ENCODE peak calls at places on chromosomes 12 and 14, in nine cellular contexts. One of them, this sample, is unnamed.

GRCh38 chr12:62917066-62917465 is 17.9 kb downstream of the PPM1H start:
- DNase-seq in GM23338: no peak
- DNase-seq in stomach: no peak
- DNase-seq in ascending aorta: no peak
- DNase-seq in lower lobe of right lung: no peak
- DNase-seq in left lung: no peak
- DNase-seq in H9: no peak
- DNase-seq in tibial artery: no peak
- DNase-seq in adrenal gland: no peak
- DNase-seq in this sample: no peak

GRCh38 chr12:78209851-78210493 is 379.3 kb downstream of the NAV3 start:
- DNase-seq in tibial artery: no peak
- DNase-seq in GM23338: no peak
- DNase-seq in adrenal gland: no peak
- DNase-seq in H9: no peak
- DNase-seq in left lung: no peak
- DNase-seq in lower lobe of right lung: no peak
- DNase-seq in stomach: no peak
- DNase-seq in ascending aorta: no peak
- DNase-seq in this sample: no peak

GRCh38 chr12:14935031-14935430 is 3.3 kb downstream of the ERP27 start:
- DNase-seq in tibial artery: no peak
- DNase-seq in H9: no peak
- DNase-seq in ascending aorta: no peak
- DNase-seq in left lung: no peak
- DNase-seq in GM23338: no peak
- DNase-seq in lower lobe of right lung: no peak
- DNase-seq in stomach: no peak
- DNase-seq in adrenal gland: no peak
- DNase-seq in this sample: no peak

GRCh38 chr12:13209279-13210021 is 12.9 kb downstream of the EMP1 start:
- DNase-seq in lower lobe of right lung: no peak
- DNase-seq in H9: no peak
- DNase-seq in adrenal gland: no peak
- DNase-seq in GM23338: no peak
- DNase-seq in left lung: no peak
- DNase-seq in stomach: no peak
- DNase-seq in ascending aorta: no peak
- DNase-seq in tibial artery: no peak
- DNase-seq in this sample: no peak

GRCh38 chr12:10716704-10717315 is 6.3 kb downstream of the YBX3 start:
- DNase-seq in left lung: peak
- DNase-seq in GM23338: peak
- DNase-seq in adrenal gland: peak
- DNase-seq in tibial artery: peak
- DNase-seq in H9: peak
- DNase-seq in ascending aorta: peak
- DNase-seq in lower lobe of right lung: peak
- DNase-seq in stomach: peak
- DNase-seq in this sample: peak

GRCh38 chr12:89350661-89351488 is 1.4 kb downstream of the DUSP6 start:
- DNase-seq in stomach: no peak
- DNase-seq in tibial artery: peak
- DNase-seq in lower lobe of right lung: peak
- DNase-seq in left lung: no peak
- DNase-seq in GM23338: no peak
- DNase-seq in H9: no peak
- DNase-seq in adrenal gland: peak
- DNase-seq in ascending aorta: no peak
- DNase-seq in this sample: no peak

GRCh38 chr12:1911598-1912575 is 6.6 kb downstream of the CACNA2D4 start:
- DNase-seq in ascending aorta: no peak
- DNase-seq in left lung: no peak
- DNase-seq in GM23338: no peak
- DNase-seq in tibial artery: peak
- DNase-seq in lower lobe of right lung: peak
- DNase-seq in adrenal gland: no peak
- DNase-seq in stomach: peak
- DNase-seq in H9: peak
- DNase-seq in this sample: no peak

GRCh38 chr12:91994208-91994797 is 151.3 kb downstream of the BTG1 start:
- DNase-seq in lower lobe of right lung: no peak
- DNase-seq in H9: no peak
- DNase-seq in ascending aorta: no peak
- DNase-seq in adrenal gland: no peak
- DNase-seq in left lung: no peak
- DNase-seq in GM23338: no peak
- DNase-seq in stomach: no peak
- DNase-seq in tibial artery: no peak
- DNase-seq in this sample: no peak

GRCh38 chr14:39219075-39219499 is 14.6 kb upstream of the MIA2 start:
- DNase-seq in left lung: no peak
- DNase-seq in lower lobe of right lung: no peak
- DNase-seq in ascending aorta: no peak
- DNase-seq in tibial artery: no peak
- DNase-seq in adrenal gland: no peak
- DNase-seq in stomach: no peak
- DNase-seq in H9: no peak
- DNase-seq in GM23338: no peak
- DNase-seq in this sample: no peak

GRCh38 chr12:6821674-6822433 is at the start of gene GPR162:
- DNase-seq in tibial artery: no peak
- DNase-seq in stomach: peak
- DNase-seq in ascending aorta: no peak
- DNase-seq in adrenal gland: peak
- DNase-seq in GM23338: peak
- DNase-seq in H9: peak
- DNase-seq in left lung: peak
- DNase-seq in lower lobe of right lung: peak
- DNase-seq in this sample: peak
- H3K27ac ChIP-seq in tibial artery: peak
- H3K27ac ChIP-seq in stomach: peak
- H3K27ac ChIP-seq in ascending aorta: no peak
- H3K27ac ChIP-seq in adrenal gland: peak
- H3K27ac ChIP-seq in GM23338: no peak
- H3K27ac ChIP-seq in H9: no peak
- H3K27ac ChIP-seq in left lung: peak
- H3K27ac ChIP-seq in lower lobe of right lung: peak
- H3K27ac ChIP-seq in this sample: no peak

DNA sequence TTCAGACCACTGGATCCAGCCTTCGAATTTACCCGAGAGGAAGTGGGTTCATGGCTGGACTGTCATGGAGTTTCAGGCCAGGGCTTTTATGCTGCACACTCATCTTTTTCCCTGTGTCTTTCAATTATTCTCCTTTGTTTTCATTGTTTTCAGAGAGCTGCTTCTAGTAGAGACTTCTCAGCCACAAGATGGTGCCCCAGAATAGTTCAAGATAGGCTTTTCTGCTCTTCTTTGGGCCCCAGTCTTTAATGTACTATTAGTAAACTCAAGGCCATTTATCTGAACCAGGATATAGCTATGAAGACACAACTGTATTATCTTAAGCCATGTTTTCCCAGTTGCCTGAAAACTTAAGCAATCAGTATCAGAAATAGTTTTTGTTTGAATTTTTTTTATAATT is 30.4 kb upstream of the PSMA6 start:
- DNase-seq in ascending aorta: no peak
- DNase-seq in stomach: no peak
- DNase-seq in tibial artery: no peak
- DNase-seq in lower lobe of right lung: no peak
- DNase-seq in adrenal gland: peak
- DNase-seq in H9: no peak
- DNase-seq in GM23338: no peak
- DNase-seq in left lung: no peak
- DNase-seq in this sample: no peak
- TF ChIP-seq CTCF in ascending aorta: no peak
- TF ChIP-seq CTCF in stomach: no peak
- TF ChIP-seq CTCF in tibial artery: peak
- TF ChIP-seq CTCF in lower lobe of right lung: peak
- TF ChIP-seq CTCF in adrenal gland: peak
- TF ChIP-seq CTCF in H9: no peak
- TF ChIP-seq CTCF in GM23338: no peak
- TF ChIP-seq CTCF in left lung: peak
- TF ChIP-seq CTCF in this sample: no peak

GRCh38 chr12:3078086-3078820 is 1.1 kb downstream of the TSPAN9 start:
- DNase-seq in adrenal gland: no peak
- DNase-seq in tibial artery: no peak
- DNase-seq in stomach: no peak
- DNase-seq in H9: peak
- DNase-seq in ascending aorta: no peak
- DNase-seq in GM23338: peak
- DNase-seq in lower lobe of right lung: no peak
- DNase-seq in left lung: no peak
- DNase-seq in this sample: no peak
- H3K27ac ChIP-seq in adrenal gland: peak
- H3K27ac ChIP-seq in tibial artery: peak
- H3K27ac ChIP-seq in stomach: peak
- H3K27ac ChIP-seq in H9: no peak
- H3K27ac ChIP-seq in ascending aorta: peak
- H3K27ac ChIP-seq in GM23338: no peak
- H3K27ac ChIP-seq in lower lobe of right lung: peak
- H3K27ac ChIP-seq in left lung: peak
- H3K27ac ChIP-seq in this sample: no peak

GRCh38 chr14:74084277-74085046 is at the start of the genes ALDH6A1 and LIN52:
- DNase-seq in tibial artery: peak
- DNase-seq in lower lobe of right lung: peak
- DNase-seq in ascending aorta: peak
- DNase-seq in stomach: peak
- DNase-seq in H9: peak
- DNase-seq in adrenal gland: peak
- DNase-seq in left lung: peak
- DNase-seq in GM23338: peak
- DNase-seq in this sample: peak
- TF ChIP-seq CTCF in tibial artery: no peak
- TF ChIP-seq CTCF in lower lobe of right lung: no peak
- TF ChIP-seq CTCF in ascending aorta: no peak
- TF ChIP-seq CTCF in stomach: no peak
- TF ChIP-seq CTCF in H9: peak
- TF ChIP-seq CTCF in adrenal gland: no peak
- TF ChIP-seq CTCF in left lung: no peak
- TF ChIP-seq CTCF in GM23338: no peak
- TF ChIP-seq CTCF in this sample: no peak

DNA sequence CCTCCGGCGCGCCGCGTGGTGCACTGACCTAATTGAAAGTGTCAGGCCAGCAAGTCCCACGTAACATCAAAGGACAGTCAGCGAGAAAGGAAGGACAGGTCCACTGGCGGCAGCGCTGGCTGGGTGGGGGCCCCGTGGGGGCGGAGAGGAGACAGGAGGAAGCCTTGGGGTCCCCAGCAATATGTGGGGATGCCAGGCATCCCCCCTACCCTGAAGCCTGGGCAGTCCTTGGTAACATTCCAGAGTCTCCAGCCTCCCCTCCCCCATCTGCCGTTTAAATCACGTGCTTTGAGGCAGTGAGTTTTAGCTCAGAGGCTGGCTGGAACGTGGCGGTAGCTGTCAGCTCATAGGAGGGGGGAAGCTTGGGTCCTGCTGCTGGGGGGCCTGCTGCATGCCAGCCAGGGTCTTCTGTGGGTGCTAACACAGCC is 159.2 kb downstream of the CALM1 start:
- DNase-seq in adrenal gland: peak
- DNase-seq in lower lobe of right lung: peak
- DNase-seq in left lung: no peak
- DNase-seq in GM23338: peak
- DNase-seq in tibial artery: no peak
- DNase-seq in H9: peak
- DNase-seq in ascending aorta: no peak
- DNase-seq in stomach: peak
- DNase-seq in this sample: peak
- H3K27ac ChIP-seq in adrenal gland: no peak
- H3K27ac ChIP-seq in lower lobe of right lung: no peak
- H3K27ac ChIP-seq in left lung: no peak
- H3K27ac ChIP-seq in GM23338: no peak
- H3K27ac ChIP-seq in tibial artery: no peak
- H3K27ac ChIP-seq in H9: no peak
- H3K27ac ChIP-seq in ascending aorta: no peak
- H3K27ac ChIP-seq in stomach: peak
- H3K27ac ChIP-seq in this sample: no peak

DNA sequence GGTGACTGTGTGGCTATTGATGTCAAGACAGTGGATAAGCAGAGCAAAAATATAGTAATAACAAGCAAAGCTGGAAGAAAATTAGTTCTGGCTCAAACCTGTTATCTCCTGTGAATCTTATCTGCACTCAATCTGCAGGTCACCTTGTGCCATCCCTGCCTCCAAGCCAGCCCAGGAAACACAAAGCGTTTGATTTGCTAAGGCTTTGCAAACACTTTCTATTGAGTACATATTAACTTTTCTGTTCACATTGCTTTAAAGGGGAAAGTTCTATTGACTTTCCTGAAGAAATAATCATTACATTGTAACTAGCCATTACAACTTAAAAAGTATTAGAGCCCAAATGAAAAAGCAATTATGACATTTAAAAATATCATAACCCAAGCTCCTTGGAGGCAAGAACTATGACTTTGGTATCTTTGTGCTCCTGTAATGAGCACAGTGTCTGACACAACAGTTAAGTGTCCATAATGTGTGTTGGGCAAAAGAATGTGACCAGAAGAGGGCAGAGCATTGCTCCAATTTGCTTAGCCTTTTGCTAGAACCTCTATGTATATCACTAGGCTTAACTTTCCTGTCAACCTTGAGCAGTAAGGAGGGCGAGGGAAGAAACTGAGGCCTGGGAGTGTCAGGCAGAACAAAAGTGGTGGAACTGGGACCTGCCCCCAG is 24.7 kb downstream of the SERPINA3 start:
- DNase-seq in ascending aorta: peak
- DNase-seq in left lung: no peak
- DNase-seq in stomach: no peak
- DNase-seq in H9: no peak
- DNase-seq in tibial artery: no peak
- DNase-seq in adrenal gland: peak
- DNase-seq in lower lobe of right lung: no peak
- DNase-seq in GM23338: peak
- DNase-seq in this sample: no peak
- TF ChIP-seq CTCF in ascending aorta: no peak
- TF ChIP-seq CTCF in left lung: no peak
- TF ChIP-seq CTCF in stomach: no peak
- TF ChIP-seq CTCF in H9: peak
- TF ChIP-seq CTCF in tibial artery: no peak
- TF ChIP-seq CTCF in adrenal gland: peak
- TF ChIP-seq CTCF in lower lobe of right lung: no peak
- TF ChIP-seq CTCF in GM23338: peak
- TF ChIP-seq CTCF in this sample: no peak

DNA sequence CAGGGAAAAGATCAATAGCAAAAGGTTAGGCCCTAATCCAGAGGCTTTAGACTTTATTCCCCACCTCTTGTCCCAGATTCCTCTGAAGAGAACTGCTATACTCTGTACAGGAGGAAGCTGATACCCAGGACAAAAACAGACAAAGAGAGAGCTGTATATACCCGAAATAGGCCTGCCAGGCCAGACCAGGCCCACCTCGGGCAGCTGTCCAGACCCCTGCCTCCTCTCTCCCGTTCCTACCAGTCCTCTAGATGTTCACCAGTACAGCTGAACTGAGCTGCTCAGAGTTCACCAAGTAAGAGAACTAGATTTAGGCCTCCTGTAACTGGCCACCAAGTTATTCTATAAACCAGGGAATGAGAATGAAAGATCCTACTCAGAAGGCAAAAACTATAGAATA is 4.7 kb downstream of the CHD4 start:
- DNase-seq in tibial artery: no peak
- DNase-seq in lower lobe of right lung: no peak
- DNase-seq in stomach: no peak
- DNase-seq in GM23338: no peak
- DNase-seq in ascending aorta: no peak
- DNase-seq in adrenal gland: no peak
- DNase-seq in H9: no peak
- DNase-seq in left lung: no peak
- DNase-seq in this sample: no peak
- H3K27ac ChIP-seq in tibial artery: peak
- H3K27ac ChIP-seq in lower lobe of right lung: peak
- H3K27ac ChIP-seq in stomach: peak
- H3K27ac ChIP-seq in GM23338: peak
- H3K27ac ChIP-seq in ascending aorta: peak
- H3K27ac ChIP-seq in adrenal gland: peak
- H3K27ac ChIP-seq in H9: no peak
- H3K27ac ChIP-seq in left lung: peak
- H3K27ac ChIP-seq in this sample: no peak